ENCODE peak calls at places on chromosomes 4 and X, in four cellular contexts. One of them, this sample, is unnamed.

GRCh38 chr4:140884431-140885058 is 128.4 kb upstream of the TBC1D9 start:
- DNase-seq in GM23248: peak; percentile 86
- DNase-seq in PC-3: peak; percentile 79
- DNase-seq in mammary epithelial cell: peak; percentile 46
- DNase-seq in this sample: peak; percentile 92

GRCh38 chr4:19774690-19775256 is 476.9 kb upstream of the SLIT2 start:
- DNase-seq in GM23248: no peak
- DNase-seq in PC-3: peak; percentile 29
- DNase-seq in mammary epithelial cell: no peak
- DNase-seq in this sample: peak; percentile 65

GRCh38 chr4:61531188-61531587 is 331.1 kb downstream of the ADGRL3 start:
- DNase-seq in GM23248: no peak
- DNase-seq in PC-3: no peak
- DNase-seq in mammary epithelial cell: no peak
- DNase-seq in this sample: no peak

GRCh38 chr4:24690436-24690835 is 104.9 kb upstream of the SOD3 start:
- DNase-seq in GM23248: peak; percentile 60
- DNase-seq in PC-3: peak; percentile 27
- DNase-seq in mammary epithelial cell: no peak
- DNase-seq in this sample: no peak

GRCh38 chrX:47264507-47265173 is 31.8 kb downstream of the USP11 start:
- DNase-seq in GM23248: peak; percentile 63
- DNase-seq in PC-3: peak; percentile 43
- DNase-seq in mammary epithelial cell: peak; percentile 79
- DNase-seq in this sample: no peak

GRCh38 chr4:1323280-1323634 is 23.8 kb upstream of the UVSSA start:
- DNase-seq in GM23248: no peak
- DNase-seq in PC-3: no peak
- DNase-seq in mammary epithelial cell: no peak
- DNase-seq in this sample: peak; percentile 38

GRCh38 chrX:27915617-27916016 is 65.6 kb downstream of the DCAF8L1 start:
- DNase-seq in GM23248: no peak
- DNase-seq in PC-3: peak; percentile 11
- DNase-seq in mammary epithelial cell: no peak
- DNase-seq in this sample: no peak

GRCh38 chr4:3470244-3471097 is 7.4 kb downstream of the DOK7 start:
- DNase-seq in GM23248: peak; percentile 47
- DNase-seq in PC-3: peak; percentile 40
- DNase-seq in mammary epithelial cell: no peak
- DNase-seq in this sample: peak; percentile 90

DNA sequence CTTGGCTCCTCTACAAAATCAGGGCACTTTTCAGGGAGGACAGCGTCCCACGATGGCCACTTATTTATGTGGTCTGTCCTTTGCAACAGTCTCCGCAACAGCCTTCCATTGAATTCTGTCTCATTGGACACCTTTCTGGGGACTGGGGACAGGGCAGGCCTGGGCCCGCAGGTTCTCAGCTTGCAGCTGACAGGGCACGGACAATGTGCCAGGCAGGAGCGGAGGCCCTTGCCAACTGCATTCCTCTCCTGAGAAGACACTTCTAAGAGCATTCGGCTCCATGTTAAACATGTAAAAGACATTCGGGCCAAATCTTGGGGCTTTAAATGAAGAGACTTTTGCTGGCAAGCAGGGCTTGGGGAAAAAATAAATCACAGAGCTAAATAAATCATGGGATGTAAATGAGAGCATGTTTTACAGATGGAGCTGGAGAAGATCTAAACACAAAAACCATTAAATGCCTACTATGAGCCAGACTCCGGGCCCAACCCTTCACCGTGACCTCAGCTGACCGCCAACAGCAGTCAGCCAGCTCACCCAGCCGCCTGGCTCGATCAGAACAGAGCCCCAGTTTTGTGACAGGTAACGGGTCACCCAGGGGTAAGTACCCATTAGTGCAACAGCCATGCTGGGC is 14.9 kb downstream of the WDR1 start:
- DNase-seq in GM23248: peak; percentile 36
- DNase-seq in PC-3: no peak
- DNase-seq in mammary epithelial cell: no peak
- DNase-seq in this sample: peak; percentile 89
- H3K4me3 ChIP-seq in GM23248: no peak overlapping the region
- H3K4me3 ChIP-seq in PC-3: no peak overlapping the region
- H3K4me3 ChIP-seq in mammary epithelial cell: no peak overlapping the region
- H3K4me3 ChIP-seq in this sample: no peak overlapping the region

GRCh38 chr4:96154676-96155075 is 314.8 kb downstream of the PDHA2 start:
- DNase-seq in GM23248: no peak
- DNase-seq in PC-3: no peak
- DNase-seq in mammary epithelial cell: peak; percentile 19
- DNase-seq in this sample: no peak
- H4K20me1 ChIP-seq in GM23248: no peaks in the 10 kb centered on the region
- H4K20me1 ChIP-seq in PC-3: no peaks in the 10 kb centered on the region
- H4K20me1 ChIP-seq in mammary epithelial cell: no peaks in the 10 kb centered on the region
- H4K20me1 ChIP-seq in this sample: no peaks in the 10 kb centered on the region

DNA sequence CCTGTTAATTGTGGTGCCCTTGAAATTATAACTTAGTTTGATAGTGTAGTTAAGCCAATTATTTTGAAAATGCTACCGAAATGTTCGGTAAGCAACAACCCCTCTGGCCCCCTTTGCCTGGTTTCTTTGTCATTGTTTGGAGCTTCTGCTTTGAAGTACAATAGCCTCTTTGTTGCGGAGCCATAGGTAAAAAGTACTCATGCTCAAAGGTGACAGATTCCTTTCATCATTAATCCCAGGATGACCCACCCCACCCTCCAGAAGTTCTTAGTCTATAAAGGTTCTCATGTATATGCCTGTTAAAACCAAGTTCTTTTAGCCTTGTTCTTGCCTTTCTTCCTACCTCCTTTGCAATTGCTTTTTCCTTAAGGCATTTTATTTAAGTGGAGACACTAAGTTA is 42.4 kb upstream of the SMARCAD1 start:
- DNase-seq in GM23248: no peak
- DNase-seq in PC-3: no peak
- DNase-seq in mammary epithelial cell: no peak
- DNase-seq in this sample: no peak
- H2AFZ ChIP-seq in GM23248: no peak overlapping the region
- H2AFZ ChIP-seq in PC-3: no peak overlapping the region
- H2AFZ ChIP-seq in mammary epithelial cell: no peak overlapping the region
- H2AFZ ChIP-seq in this sample: no peak overlapping the region

GRCh38 chr4:16757080-16757521 is 141.3 kb downstream of the LDB2 start:
- DNase-seq in GM23248: peak; percentile 83
- DNase-seq in PC-3: peak; percentile 35
- DNase-seq in mammary epithelial cell: no peak
- DNase-seq in this sample: peak; percentile 44

GRCh38 chr4:16750882-16751642 is 147.4 kb downstream of the LDB2 start:
- DNase-seq in GM23248: no peak
- DNase-seq in PC-3: no peak
- DNase-seq in mammary epithelial cell: no peak
- DNase-seq in this sample: no peak

GRCh38 chr4:16752150-16752549 is 146.3 kb downstream of the LDB2 start:
- DNase-seq in GM23248: peak; percentile 36
- DNase-seq in PC-3: peak; percentile 16
- DNase-seq in mammary epithelial cell: no peak
- DNase-seq in this sample: no peak

GRCh38 chr4:16750216-16750615 is 148.2 kb downstream of the LDB2 start:
- DNase-seq in GM23248: no peak
- DNase-seq in PC-3: no peak
- DNase-seq in mammary epithelial cell: no peak
- DNase-seq in this sample: no peak

DNA sequence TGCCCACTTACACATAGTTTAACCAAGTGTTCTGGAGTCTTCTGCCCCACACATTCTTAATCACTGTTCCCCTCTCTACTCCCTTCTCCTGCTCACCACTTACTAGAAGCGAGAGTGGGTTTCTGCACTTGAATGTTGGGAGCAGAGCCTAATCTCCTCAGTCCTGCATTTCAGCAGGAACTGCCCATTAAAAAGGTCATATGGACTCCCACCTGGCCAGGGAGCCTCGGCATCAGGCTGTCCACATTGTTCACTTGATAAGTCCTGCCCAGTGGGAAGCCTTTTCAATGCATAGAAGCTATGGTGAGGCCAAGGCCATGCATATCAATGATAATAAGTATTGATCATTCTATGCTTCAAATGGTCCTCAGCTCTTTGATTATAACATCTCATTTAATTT is 144.3 kb downstream of the LDB2 start:
- DNase-seq in GM23248: no peak
- DNase-seq in PC-3: no peak
- DNase-seq in mammary epithelial cell: no peak
- DNase-seq in this sample: no peak
- H3K4me3 ChIP-seq in GM23248: no peak overlapping the region
- H3K4me3 ChIP-seq in PC-3: no peak overlapping the region
- H3K4me3 ChIP-seq in mammary epithelial cell: no peak overlapping the region
- H3K4me3 ChIP-seq in this sample: no peak overlapping the region

DNA sequence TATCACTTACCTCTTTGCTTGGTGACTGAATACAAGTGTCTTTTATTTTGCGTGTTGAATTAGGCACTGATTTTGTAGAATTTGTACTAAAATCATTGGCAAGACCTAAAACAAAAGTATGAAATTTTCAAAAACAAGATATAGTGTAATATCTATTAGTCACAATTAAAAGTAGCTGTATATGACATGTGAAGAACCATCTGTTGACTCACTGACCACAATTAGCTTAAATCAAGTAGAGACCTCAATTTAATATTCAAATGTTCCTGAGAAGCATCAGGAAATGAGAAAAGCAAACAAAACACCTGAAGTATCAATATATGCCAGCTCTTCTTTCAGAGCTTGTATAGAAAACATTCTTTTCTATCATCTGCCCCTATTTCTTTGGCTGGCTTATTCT is 5.5 kb downstream of the CENPC start:
- DNase-seq in GM23248: no peak
- DNase-seq in PC-3: no peak
- DNase-seq in mammary epithelial cell: no peak
- DNase-seq in this sample: no peak
- H4K20me1 ChIP-seq in GM23248: no peaks in the 10 kb centered on the region
- H4K20me1 ChIP-seq in PC-3: peaks cover 19% of the 10 kb centered on the region
- H4K20me1 ChIP-seq in mammary epithelial cell: no peaks in the 10 kb centered on the region
- H4K20me1 ChIP-seq in this sample: no peaks in the 10 kb centered on the region

This sample was measured in osteoblast.